ENCODE peak calls at places on chromosomes 4 and X, in ten cellular contexts. A is uterus, T is body of pancreas, E is H1, R is breast epithelium, X is stomach, W is upper lobe of left lung, S is adrenal gland, J is thyroid gland, I is IMR-90. P is an unnamed sample. For H3K4me1, the result is how much of the 10 kb centered on the place peaks cover.

GRCh38 chrX:13899607-13900006 is 82.7 kb upstream of the GPM6B start:
- DNase-seq in T (peak), S (no peak), R (peak), E (no peak), X (no peak), J (peak), W (no peak), A (peak), I (peak), P (no peak)

GRCh38 chr4:45280121-45280520 is 553.8 kb upstream of the GNPDA2 start:
- DNase-seq in E (no peak), I (no peak), R (no peak), W (no peak), J (no peak), X (no peak), T (no peak), A (no peak), S (no peak), P (no peak)

GRCh38 chrX:19886888-19887531 is 390 bp downstream of the SH3KBP1 start:
- DNase-seq in I (no peak), R (no peak), W (no peak), T (peak), J (peak), X (peak), E (peak), S (peak), A (no peak), P (peak)

GRCh38 chr4:98203406-98204235 is 57.6 kb upstream of the RAP1GDS1 start:
- DNase-seq in X (no peak), I (no peak), A (no peak), W (no peak), T (no peak), E (no peak), J (no peak), S (no peak), R (no peak), P (no peak)

GRCh38 chr4:7805533-7806079 is 134.1 kb downstream of the AFAP1 start:
- DNase-seq in J (peak), T (peak), X (peak), A (no peak), E (no peak), S (no peak), R (peak), W (no peak), I (peak), P (peak)

GRCh38 chr4:116501954-116502353 is 583.4 kb downstream of the TRAM1L1 start:
- DNase-seq in J (no peak), X (no peak), T (no peak), R (no peak), S (no peak), I (no peak), A (no peak), E (no peak), W (no peak), P (no peak)

GRCh38 chrX:131763674-131764073 is 219.8 kb downstream of the OR13H1 start:
- DNase-seq in R (peak), A (peak), J (no peak), E (no peak), S (peak), I (peak), W (no peak), X (peak), T (no peak), P (peak)

GRCh38 chr4:113639311-113639710 is 122.2 kb downstream of the CAMK2D start:
- DNase-seq in R (no peak), X (no peak), W (no peak), I (no peak), J (no peak), S (no peak), A (no peak), T (no peak), E (no peak), P (no peak)

GRCh38 chr4:26806331-26806730 is 54.3 kb upstream of the STIM2 start:
- DNase-seq in J (no peak), R (no peak), A (no peak), X (no peak), S (no peak), T (no peak), W (no peak), I (peak), E (no peak), P (no peak)

GRCh38 chrX:10190367-10190766 is 33.6 kb downstream of the CLCN4 start:
- DNase-seq in W (no peak), J (peak), S (peak), I (peak), A (peak), T (peak), R (no peak), E (no peak), X (no peak), P (no peak)

GRCh38 chr4:177717407-177717806 is 275.2 kb upstream of the AGA start:
- DNase-seq in W (no peak), S (no peak), E (no peak), J (no peak), X (no peak), A (no peak), I (peak), R (no peak), T (no peak), P (no peak)

GRCh38 chr4:181939199-181939945 is 303.8 kb upstream of the TENM3 start:
- DNase-seq in J (no peak), T (no peak), A (no peak), S (no peak), W (peak), I (peak), R (no peak), X (no peak), E (no peak), P (no peak)

GRCh38 chr4:95549246-95550138 is 719 bp upstream of the UNC5C start:
- DNase-seq in T (peak), J (peak), S (peak), W (peak), A (peak), R (peak), E (peak), I (peak), X (peak), P (peak)

DNA sequence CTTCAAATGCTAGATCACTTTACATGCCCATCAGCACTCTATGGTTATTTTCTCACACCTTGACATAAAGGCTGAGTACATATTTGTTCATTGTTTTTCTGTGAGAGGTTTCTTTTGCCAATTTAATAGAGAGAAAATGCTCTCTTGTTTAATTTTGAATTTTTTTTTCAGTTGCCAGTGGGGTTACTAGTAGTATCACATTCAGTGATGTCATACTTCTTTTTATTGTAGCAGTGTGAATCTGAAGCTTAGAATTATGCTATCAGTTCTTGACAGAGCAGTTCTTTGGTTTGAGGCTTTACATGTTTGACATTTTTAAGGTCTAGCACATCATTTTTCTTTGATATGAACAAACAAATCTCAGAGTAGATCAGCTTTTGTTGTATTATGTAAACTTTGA is 185.4 kb downstream of the NWD2 start:
- DNase-seq in W (no peak), E (no peak), T (no peak), S (no peak), R (no peak), A (no peak), J (no peak), X (no peak), I (no peak), P (no peak)
- H3K4me1 ChIP-seq in W (under half), E (under half), T (half or more), S (under half), R (under half), A (under half), J (under half), X (under half), I (under half), P (under half)

GRCh38 chr4:180240670-180241069 is 2002.5 kb upstream of the TENM3 start:
- DNase-seq in E (no peak), T (no peak), W (no peak), J (no peak), R (no peak), X (no peak), I (no peak), S (no peak), A (no peak), P (no peak)

GRCh38 chr4:180234730-180235129 is 2008.5 kb upstream of the TENM3 start:
- DNase-seq in E (no peak), A (no peak), T (no peak), X (no peak), S (no peak), W (no peak), R (no peak), J (no peak), I (no peak), P (no peak)
- TF ChIP-seq POLR2A in E (no peak), A (no peak), T (no peak), X (no peak), S (no peak), W (no peak), R (no peak), J (no peak), I (no peak), P (no peak)

GRCh38 chr4:173943547-173943946 is 339.9 kb downstream of the FBXO8 start:
- DNase-seq in S (no peak), J (no peak), I (no peak), W (no peak), E (no peak), T (no peak), R (no peak), X (no peak), A (no peak), P (no peak)
- H3K4me1 ChIP-seq in S (under half), J (under half), I (under half), W (under half), E (under half), T (under half), R (under half), X (under half), A (under half), P (under half)

GRCh38 chrX:73943900-73944581 is 359.9 kb upstream of the ZCCHC13 start:
- DNase-seq in S (peak), I (peak), R (peak), J (peak), T (peak), W (peak), E (peak), X (peak), A (peak), P (peak)
- TF ChIP-seq POLR2A in S (no peak), I (peak), R (no peak), J (no peak), T (peak), W (peak), E (peak), X (no peak), A (peak), P (no peak)

GRCh38 chrX:52426810-52427209 is 58.0 kb downstream of the XAGE2 start:
- DNase-seq in W (no peak), R (no peak), A (no peak), S (no peak), I (no peak), J (no peak), X (no peak), T (no peak), E (no peak), P (no peak)

GRCh38 chrX:52422884-52423283 is 54.1 kb downstream of the XAGE2 start:
- DNase-seq in J (no peak), T (no peak), R (no peak), A (no peak), S (no peak), I (peak), W (no peak), X (no peak), E (no peak), P (no peak)

GRCh38 chrX:52425710-52426245 is 57.0 kb downstream of the XAGE2 start:
- DNase-seq in I (peak), A (no peak), W (no peak), X (no peak), T (no peak), R (no peak), S (no peak), E (no peak), J (no peak), P (no peak)

GRCh38 chrX:52420824-52421443 is 52.1 kb downstream of the XAGE2 start:
- DNase-seq in S (no peak), X (no peak), T (no peak), W (no peak), A (no peak), R (no peak), J (no peak), E (no peak), I (peak), P (no peak)

GRCh38 chrX:52424658-52425057 is 55.8 kb downstream of the XAGE2 start:
- DNase-seq in X (no peak), W (no peak), A (no peak), I (peak), R (no peak), T (no peak), E (no peak), J (no peak), S (no peak), P (no peak)
- H3K4me1 ChIP-seq in X (under half), W (under half), A (under half), I (under half), R (under half), T (under half), E (under half), J (under half), S (under half), P (under half)

GRCh38 chr4:15003891-15004700 is 1.8 kb downstream of the CPEB2 start:
- DNase-seq in A (peak), R (peak), X (peak), J (peak), I (no peak), S (peak), T (peak), W (peak), E (peak), P (peak)

GRCh38 chr4:15003441-15003890 is 1.2 kb downstream of the CPEB2 start:
- DNase-seq in W (peak), E (peak), T (peak), I (peak), J (peak), X (peak), A (peak), R (peak), S (peak), P (peak)

GRCh38 chr4:15006416-15007024 is 4.2 kb downstream of the CPEB2 start:
- DNase-seq in R (no peak), T (no peak), S (no peak), X (no peak), I (peak), E (no peak), W (no peak), A (no peak), J (no peak), P (no peak)

GRCh38 chr4:15005474-15006115 is 3.3 kb downstream of the CPEB2 start:
- DNase-seq in W (no peak), X (no peak), E (no peak), J (no peak), T (no peak), I (no peak), S (no peak), R (no peak), A (no peak), P (no peak)

GRCh38 chr4:15004701-15005301 is 2.5 kb downstream of the CPEB2 start:
- DNase-seq in W (peak), J (peak), A (peak), S (peak), E (peak), T (peak), I (peak), X (peak), R (peak), P (peak)
- TF ChIP-seq POLR2A in W (peak), J (no peak), A (peak), S (peak), E (no peak), T (peak), I (peak), X (no peak), R (no peak), P (no peak)

GRCh38 chrX:41092776-41093175 is 7.5 kb downstream of the USP9X start:
- DNase-seq in W (no peak), T (no peak), I (no peak), A (no peak), R (no peak), X (no peak), J (no peak), S (no peak), E (no peak), P (no peak)

GRCh38 chrX:41090568-41091238 is 5.5 kb downstream of the USP9X start:
- DNase-seq in J (no peak), S (no peak), I (peak), A (no peak), X (no peak), R (no peak), T (no peak), W (no peak), E (no peak), P (no peak)

GRCh38 chrX:41097326-41097725 is 12.1 kb downstream of the USP9X start:
- DNase-seq in E (no peak), R (no peak), A (no peak), I (no peak), S (no peak), W (no peak), X (no peak), J (no peak), T (no peak), P (no peak)

GRCh38 chrX:41095962-41096955 is 11.0 kb downstream of the USP9X start:
- DNase-seq in R (no peak), X (no peak), S (no peak), E (no peak), T (no peak), W (no peak), J (peak), I (no peak), A (no peak), P (no peak)

GRCh38 chrX:41095174-41095573 is 9.9 kb downstream of the USP9X start:
- DNase-seq in S (no peak), X (no peak), I (no peak), T (no peak), J (no peak), W (no peak), E (no peak), R (no peak), A (no peak), P (no peak)
- H3K4me1 ChIP-seq in S (under half), X (half or more), I (under half), T (half or more), J (under half), W (under half), E (under half), R (under half), A (under half), P (under half)

GRCh38 chr4:2041234-2042130 is 17.6 kb upstream of the NAT8L start:
- DNase-seq in X (peak), W (peak), A (no peak), E (peak), T (peak), S (peak), I (peak), R (no peak), J (peak), P (peak)
- TF ChIP-seq POLR2A in X (no peak), W (peak), A (no peak), E (no peak), T (no peak), S (no peak), I (no peak), R (no peak), J (no peak), P (no peak)

DNA sequence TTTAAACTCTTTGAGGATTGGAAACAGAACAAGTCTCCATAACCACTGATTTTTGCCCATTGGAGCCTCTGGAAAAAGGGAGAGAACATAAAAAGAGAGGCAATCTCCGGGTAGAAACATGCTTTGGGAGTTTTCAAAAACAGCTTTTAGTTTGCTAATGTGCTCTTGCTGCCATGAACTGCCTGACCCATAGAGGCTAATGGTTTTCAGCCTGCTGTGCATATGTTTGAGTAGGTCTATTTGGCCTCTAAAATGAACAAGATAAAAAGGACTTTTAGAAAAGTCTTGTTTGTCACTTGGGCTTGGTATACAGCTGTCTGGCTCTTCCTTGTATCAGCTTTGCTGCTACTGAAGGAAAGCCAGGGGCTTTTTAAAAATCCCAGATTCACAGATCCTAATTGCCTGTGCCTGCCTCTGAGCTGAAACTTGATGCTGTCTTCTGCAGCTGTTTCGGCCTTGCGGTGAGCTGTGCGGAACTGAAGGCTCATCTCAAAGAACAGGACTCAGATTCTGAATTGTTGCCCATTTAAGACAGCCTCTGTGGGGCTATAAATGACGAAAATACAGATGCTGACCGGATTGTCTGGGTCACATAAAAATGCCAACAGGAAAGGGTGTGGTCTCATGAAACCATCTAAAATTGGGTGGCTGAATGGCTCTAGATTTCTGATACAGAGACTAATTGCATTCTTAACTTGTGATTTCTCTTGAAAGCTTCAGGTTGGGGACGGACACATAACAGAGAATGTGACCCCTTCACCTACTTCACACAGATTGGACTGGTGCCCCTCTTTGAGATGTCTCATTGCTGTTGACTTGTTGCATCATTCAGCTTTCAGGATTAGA is 18.4 kb upstream of the ZNF41 start:
- DNase-seq in I (peak), W (no peak), X (no peak), E (no peak), S (no peak), T (no peak), J (no peak), R (no peak), A (no peak), P (no peak)
- H3K4me1 ChIP-seq in I (under half), W (under half), X (under half), E (under half), S (under half), T (under half), J (under half), R (under half), A (under half), P (under half)